ENCODE peak calls at places on chromosomes 12 and 14, in four cellular contexts. One of them, this sample, is unnamed.

GRCh38 chr14:99650189-99650588 is 5.3 kb downstream of the HHIPL1 start:
- DNase-seq in mucosa of descending colon: no peak
- DNase-seq in CD8-positive, alpha-beta T cell: no peak
- DNase-seq in PC-9: no peak
- DNase-seq in this sample: no peak

GRCh38 chr12:40137252-40137651 is 31.4 kb upstream of the SLC2A13 start:
- DNase-seq in mucosa of descending colon: no peak
- DNase-seq in CD8-positive, alpha-beta T cell: no peak
- DNase-seq in PC-9: no peak
- DNase-seq in this sample: no peak

GRCh38 chr12:82625523-82625922 is 61.2 kb upstream of the TMTC2 start:
- DNase-seq in mucosa of descending colon: no peak
- DNase-seq in CD8-positive, alpha-beta T cell: no peak
- DNase-seq in PC-9: no peak
- DNase-seq in this sample: no peak

GRCh38 chr14:24634158-24634557 is at the start of gene GZMB:
- DNase-seq in mucosa of descending colon: no peak
- DNase-seq in CD8-positive, alpha-beta T cell: peak
- DNase-seq in PC-9: no peak
- DNase-seq in this sample: no peak

GRCh38 chr14:98368214-98368613 is 903.8 kb downstream of the BCL11B start:
- DNase-seq in mucosa of descending colon: no peak
- DNase-seq in CD8-positive, alpha-beta T cell: no peak
- DNase-seq in PC-9: no peak
- DNase-seq in this sample: no peak

GRCh38 chr12:81147286-81147919 is 69.5 kb downstream of the ACSS3 start:
- DNase-seq in mucosa of descending colon: no peak
- DNase-seq in CD8-positive, alpha-beta T cell: no peak
- DNase-seq in PC-9: no peak
- DNase-seq in this sample: no peak

GRCh38 chr14:73829526-73830431 is 21.9 kb upstream of the PTGR2 start:
- DNase-seq in mucosa of descending colon: no peak
- DNase-seq in CD8-positive, alpha-beta T cell: no peak
- DNase-seq in PC-9: peak
- DNase-seq in this sample: peak

GRCh38 chr14:68262567-68262966 is 443.0 kb downstream of the RAD51B start:
- DNase-seq in mucosa of descending colon: no peak
- DNase-seq in CD8-positive, alpha-beta T cell: no peak
- DNase-seq in PC-9: no peak
- DNase-seq in this sample: no peak

GRCh38 chr12:52022841-52023181 is 16.1 kb downstream of the TAMALIN start:
- DNase-seq in mucosa of descending colon: peak
- DNase-seq in CD8-positive, alpha-beta T cell: no peak
- DNase-seq in PC-9: peak
- DNase-seq in this sample: no peak

GRCh38 chr12:69766260-69766659 is 27.6 kb downstream of the RAB3IP start:
- DNase-seq in mucosa of descending colon: no peak
- DNase-seq in CD8-positive, alpha-beta T cell: no peak
- DNase-seq in PC-9: no peak
- DNase-seq in this sample: no peak

GRCh38 chr14:102882233-102882906 is 40.1 kb upstream of the AMN start:
- DNase-seq in mucosa of descending colon: no peak
- DNase-seq in CD8-positive, alpha-beta T cell: no peak
- DNase-seq in PC-9: no peak
- DNase-seq in this sample: no peak

GRCh38 chr12:77152623-77153193 is 87.3 kb upstream of the E2F7 start:
- DNase-seq in mucosa of descending colon: no peak
- DNase-seq in CD8-positive, alpha-beta T cell: no peak
- DNase-seq in PC-9: no peak
- DNase-seq in this sample: peak

GRCh38 chr12:63904653-63905052 is 60.2 kb downstream of the SRGAP1 start:
- DNase-seq in mucosa of descending colon: no peak
- DNase-seq in CD8-positive, alpha-beta T cell: no peak
- DNase-seq in PC-9: no peak
- DNase-seq in this sample: no peak
- TF ChIP-seq CTCF in mucosa of descending colon: no peak
- TF ChIP-seq CTCF in CD8-positive, alpha-beta T cell: no peak
- TF ChIP-seq CTCF in PC-9: no peak
- TF ChIP-seq CTCF in this sample: no peak

DNA sequence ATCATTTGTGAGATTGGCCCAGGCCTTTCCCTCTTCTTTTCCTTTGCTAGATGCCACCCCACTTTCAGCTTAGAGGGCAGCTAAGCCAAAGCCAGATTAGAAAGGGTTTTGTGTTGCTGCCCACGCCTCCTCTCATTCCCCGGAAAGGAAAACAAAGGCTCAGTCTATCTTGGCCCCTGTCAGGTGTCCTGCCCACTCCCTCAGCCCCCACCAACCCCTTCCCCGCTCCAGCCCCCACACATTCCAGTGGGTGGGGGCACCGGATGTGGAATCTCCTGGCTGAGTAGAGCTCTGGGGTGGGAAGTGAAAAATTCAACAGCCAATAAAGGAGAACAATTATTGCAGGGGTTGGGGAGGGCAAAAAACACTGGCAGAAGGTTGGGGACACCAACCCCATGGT is 2.2 kb upstream of the RDH5 start:
- DNase-seq in mucosa of descending colon: no peak
- DNase-seq in CD8-positive, alpha-beta T cell: no peak
- DNase-seq in PC-9: no peak
- DNase-seq in this sample: no peak
- H3K4me3 ChIP-seq in mucosa of descending colon: no peak
- H3K4me3 ChIP-seq in CD8-positive, alpha-beta T cell: no peak
- H3K4me3 ChIP-seq in PC-9: no peak
- H3K4me3 ChIP-seq in this sample: no peak

GRCh38 chr14:87745507-87746118 is 247.4 kb downstream of the GALC start:
- DNase-seq in mucosa of descending colon: no peak
- DNase-seq in CD8-positive, alpha-beta T cell: no peak
- DNase-seq in PC-9: no peak
- DNase-seq in this sample: peak
- TF ChIP-seq CTCF in mucosa of descending colon: peak
- TF ChIP-seq CTCF in CD8-positive, alpha-beta T cell: peak
- TF ChIP-seq CTCF in PC-9: peak
- TF ChIP-seq CTCF in this sample: peak

DNA sequence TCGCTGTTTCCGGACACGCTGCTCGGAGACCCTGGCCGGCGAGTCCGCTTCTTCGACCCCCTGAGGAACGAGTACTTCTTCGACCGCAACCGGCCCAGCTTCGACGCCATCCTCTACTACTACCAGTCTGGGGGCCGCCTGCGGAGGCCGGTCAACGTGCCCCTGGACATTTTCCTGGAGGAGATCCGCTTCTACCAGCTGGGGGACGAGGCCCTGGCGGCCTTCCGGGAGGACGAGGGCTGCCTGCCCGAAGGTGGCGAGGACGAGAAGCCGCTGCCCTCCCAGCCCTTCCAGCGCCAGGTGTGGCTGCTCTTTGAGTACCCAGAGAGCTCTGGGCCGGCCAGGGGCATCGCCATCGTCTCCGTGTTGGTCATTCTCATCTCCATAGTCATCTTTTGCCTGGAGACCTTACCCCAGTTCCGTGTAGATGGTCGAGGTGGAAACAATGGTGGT is 90.0 kb downstream of the GALNT8 start:
- DNase-seq in mucosa of descending colon: no peak
- DNase-seq in CD8-positive, alpha-beta T cell: no peak
- DNase-seq in PC-9: no peak
- DNase-seq in this sample: no peak
- H3K4me3 ChIP-seq in mucosa of descending colon: no peak
- H3K4me3 ChIP-seq in CD8-positive, alpha-beta T cell: no peak
- H3K4me3 ChIP-seq in PC-9: no peak
- H3K4me3 ChIP-seq in this sample: peak

DNA sequence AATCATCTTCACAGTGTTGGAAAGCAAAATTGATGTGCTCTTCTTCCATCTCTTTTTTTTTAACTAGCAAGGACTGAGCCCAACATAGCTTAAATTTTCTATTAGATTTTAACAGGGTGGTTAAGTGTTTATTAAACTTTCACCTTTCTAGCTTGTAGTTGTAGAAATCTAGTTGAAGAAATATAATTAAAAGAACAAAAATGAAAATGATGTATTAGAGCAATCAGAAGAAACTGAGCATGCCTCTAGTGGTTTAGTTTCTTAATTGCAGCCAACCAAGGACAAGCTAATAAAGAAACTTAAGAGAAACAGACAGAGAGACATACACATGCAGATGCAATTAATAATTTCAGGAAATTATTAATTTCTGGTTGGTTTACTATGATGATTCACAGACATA is 673.0 kb upstream of the LMO3 start:
- DNase-seq in mucosa of descending colon: no peak
- DNase-seq in CD8-positive, alpha-beta T cell: no peak
- DNase-seq in PC-9: no peak
- DNase-seq in this sample: no peak
- TF ChIP-seq CTCF in mucosa of descending colon: no peak
- TF ChIP-seq CTCF in CD8-positive, alpha-beta T cell: no peak
- TF ChIP-seq CTCF in PC-9: peak
- TF ChIP-seq CTCF in this sample: peak

DNA sequence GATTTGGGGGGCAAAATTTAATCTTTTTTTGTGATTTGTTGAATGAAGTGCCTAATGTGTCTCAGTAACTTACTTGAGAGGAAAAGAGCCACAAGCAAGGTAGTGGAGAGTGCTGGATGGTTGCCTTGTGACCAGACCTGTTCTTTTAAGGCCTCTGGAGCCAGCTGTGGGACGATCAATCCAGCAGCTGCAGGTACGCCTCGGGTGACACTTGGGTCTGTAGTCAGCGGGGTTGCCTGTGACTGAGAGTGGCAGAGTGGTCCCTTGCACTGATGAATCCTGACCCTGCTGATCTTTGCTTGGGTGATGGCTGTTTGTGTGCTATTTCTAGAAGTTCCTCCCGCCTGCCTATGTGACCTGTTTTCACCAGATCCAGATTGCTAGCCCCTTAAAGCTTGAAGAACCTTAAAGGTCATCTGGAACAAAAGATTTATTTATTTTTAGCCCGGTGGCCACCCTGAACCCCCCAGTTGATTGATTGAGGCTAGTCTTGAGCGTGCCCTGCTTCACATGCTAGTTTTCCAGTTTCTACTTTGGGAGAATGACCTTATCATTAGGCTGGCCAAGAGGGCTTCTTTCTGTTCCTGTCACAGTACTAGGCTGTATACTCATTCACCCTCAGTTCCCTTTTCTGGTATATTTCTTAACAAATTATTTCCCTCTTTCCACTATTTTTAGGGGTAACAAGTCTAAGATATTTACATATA is 23.2 kb downstream of the PRKCH start:
- DNase-seq in mucosa of descending colon: no peak
- DNase-seq in CD8-positive, alpha-beta T cell: no peak
- DNase-seq in PC-9: no peak
- DNase-seq in this sample: no peak
- H3K4me3 ChIP-seq in mucosa of descending colon: no peak
- H3K4me3 ChIP-seq in CD8-positive, alpha-beta T cell: peak
- H3K4me3 ChIP-seq in PC-9: no peak
- H3K4me3 ChIP-seq in this sample: no peak

DNA sequence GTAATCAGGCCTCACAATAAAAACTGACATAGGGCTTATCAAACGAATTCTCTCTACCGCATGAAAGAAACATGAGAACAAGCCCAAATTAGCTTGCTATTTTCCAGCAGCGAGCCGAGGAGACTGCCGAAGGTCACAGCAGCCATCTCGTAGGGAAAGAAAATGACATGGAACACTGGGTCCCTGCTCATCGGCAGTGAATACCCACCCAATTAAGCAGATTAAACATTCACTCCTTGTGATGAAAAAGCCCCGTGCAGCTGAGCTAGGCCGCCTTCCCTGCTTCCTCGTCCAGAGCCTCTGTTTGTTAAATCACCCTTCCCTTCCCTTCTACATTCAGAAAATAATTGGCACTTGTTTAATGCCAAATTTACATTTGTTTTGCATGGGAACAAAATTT is 342.5 kb downstream of the RMST start:
- DNase-seq in mucosa of descending colon: no peak
- DNase-seq in CD8-positive, alpha-beta T cell: no peak
- DNase-seq in PC-9: no peak
- DNase-seq in this sample: no peak
- TF ChIP-seq CTCF in mucosa of descending colon: no peak
- TF ChIP-seq CTCF in CD8-positive, alpha-beta T cell: no peak
- TF ChIP-seq CTCF in PC-9: no peak
- TF ChIP-seq CTCF in this sample: no peak

GRCh38 chr12:88998421-88998820 is 353.9 kb downstream of the DUSP6 start:
- DNase-seq in mucosa of descending colon: no peak
- DNase-seq in CD8-positive, alpha-beta T cell: no peak
- DNase-seq in PC-9: no peak
- DNase-seq in this sample: no peak
- H3K4me3 ChIP-seq in mucosa of descending colon: no peak
- H3K4me3 ChIP-seq in CD8-positive, alpha-beta T cell: no peak
- H3K4me3 ChIP-seq in PC-9: no peak
- H3K4me3 ChIP-seq in this sample: no peak